ENCODE peak calls at places on chromosomes 6 and 20, in five cellular contexts. C, K, V, F and E are unnamed samples.

GRCh38 chr6:38184780-38185080 is 365.2 kb downstream of the ZFAND3 start:
- DNase-seq in K (no peak), C (no peak), F (no peak), V (no peak), E (no peak)

GRCh38 chr6:27986928-27987725 is 30.1 kb downstream of the OR2B6 start:
- DNase-seq in V (no peak), C (no peak), F (no peak), K (no peak), E (no peak)

GRCh38 chr6:160253242-160253641 is 5.4 kb downstream of the SLC22A2 start:
- DNase-seq in V (no peak), C (no peak), K (no peak), F (no peak), E (peak)

GRCh38 chr6:119157495-119157827 is 79.0 kb upstream of the FAM184A start:
- DNase-seq in C (no peak), K (no peak), F (no peak), V (no peak), E (no peak)

GRCh38 chr6:10621847-10622246 is 72.6 kb downstream of the C6orf52 start:
- DNase-seq in V (no peak), C (no peak), K (no peak), F (no peak), E (no peak)

GRCh38 chr6:7646394-7646793 is 56.4 kb downstream of the SNRNP48 start:
- DNase-seq in V (no peak), F (no peak), C (no peak), K (peak), E (no peak)

GRCh38 chr6:36836091-36836770 is 3.0 kb downstream of the CPNE5 start:
- DNase-seq in K (no peak), F (no peak), V (no peak), C (no peak), E (peak)

GRCh38 chr6:90296346-90297123 is at the start of gene BACH2:
- DNase-seq in C (peak), F (no peak), K (peak), V (peak), E (peak)

GRCh38 chr6:27177454-27178000 is 70.0 kb upstream of the PRSS16 start:
- DNase-seq in C (peak), K (peak), F (peak), V (no peak), E (peak)

GRCh38 chr20:33108641-33109040 is 29.2 kb downstream of the BPIFB4 start:
- DNase-seq in C (no peak), K (no peak), F (no peak), V (no peak), E (no peak)

GRCh38 chr6:159729598-159729997 is 2.3 kb downstream of the WTAP start:
- DNase-seq in V (no peak), K (peak), F (no peak), C (no peak), E (no peak)

GRCh38 chr6:166440106-166440505 is 57.4 kb upstream of the MPC1 start:
- DNase-seq in F (no peak), V (no peak), C (no peak), K (no peak), E (no peak)

GRCh38 chr6:44093750-44094402 is 33.4 kb downstream of the MRPL14 start:
- DNase-seq in F (no peak), K (no peak), C (no peak), V (no peak), E (no peak)

GRCh38 chr6:44373051-44373450 is 14.5 kb upstream of the CDC5L start:
- DNase-seq in C (no peak), K (peak), V (no peak), F (no peak), E (no peak)

GRCh38 chr20:50478162-50479036 is 31.8 kb upstream of the PTPN1 start:
- DNase-seq in V (no peak), F (no peak), K (peak), C (no peak), E (peak)

GRCh38 chr6:134031696-134032255 is 20.6 kb downstream of the SLC2A12 start:
- DNase-seq in C (no peak), F (no peak), V (no peak), K (peak), E (no peak)

GRCh38 chr6:99241905-99242534 is 107.5 kb downstream of the FAXC start:
- DNase-seq in C (peak), F (peak), K (peak), V (peak), E (peak)

GRCh38 chr6:167296902-167297301 is 5.8 kb downstream of the UNC93A start:
- DNase-seq in F (no peak), V (no peak), C (no peak), K (no peak), E (no peak)

GRCh38 chr6:35428421-35429149 is 23.6 kb upstream of the FANCE start:
- DNase-seq in V (no peak), F (no peak), K (peak), C (no peak), E (no peak)

GRCh38 chr6:34462561-34462971 is 3.3 kb upstream of the PACSIN1 start:
- DNase-seq in K (no peak), V (no peak), F (peak), C (no peak), E (peak)

GRCh38 chr6:1756472-1757129 is 146.9 kb downstream of the FOXC1 start:
- DNase-seq in C (no peak), V (no peak), K (no peak), F (no peak), E (peak)

GRCh38 chr20:51750770-51751388 is 17.3 kb downstream of the ATP9A start:
- DNase-seq in C (no peak), F (no peak), V (no peak), K (no peak), E (no peak)

GRCh38 chr20:62739581-62740285 is 31.1 kb downstream of the NTSR1 start:
- DNase-seq in C (no peak), F (no peak), K (no peak), V (no peak), E (no peak)

GRCh38 chr6:21538186-21538798 is 55.3 kb upstream of the SOX4 start:
- DNase-seq in C (peak), V (no peak), F (no peak), K (peak), E (no peak)

GRCh38 chr6:163296835-163297519 is 117.5 kb upstream of the QKI start:
- DNase-seq in F (no peak), K (no peak), V (no peak), C (no peak), E (no peak)

GRCh38 chr6:3594196-3594595 is 137.3 kb upstream of the SLC22A23 start:
- DNase-seq in V (no peak), K (no peak), C (no peak), F (no peak), E (no peak)

GRCh38 chr6:14638932-14639875 is 521.6 kb downstream of the CD83 start:
- DNase-seq in C (no peak), F (peak), K (no peak), V (no peak), E (peak)

GRCh38 chr20:41531876-41532275 is 86.3 kb downstream of the CHD6 start:
- DNase-seq in F (no peak), C (no peak), V (no peak), K (peak), E (no peak)